ENCODE peak calls at places on chromosomes 11 and 22, in four cellular contexts. One of them, this sample, is unnamed.

GRCh38 chr22:47446821-47447810 is 684.7 kb downstream of the TBC1D22A start:
- DNase-seq in IMR-90: no peak
- DNase-seq in SK-N-MC: no peak
- DNase-seq in colonic mucosa: peak
- DNase-seq in this sample: peak

GRCh38 chr11:45159781-45160365 is 13.4 kb downstream of the PRDM11 start:
- DNase-seq in IMR-90: no peak
- DNase-seq in SK-N-MC: no peak
- DNase-seq in colonic mucosa: no peak
- DNase-seq in this sample: no peak

GRCh38 chr22:27630754-27631153 is 170.8 kb downstream of the MN1 start:
- DNase-seq in IMR-90: no peak
- DNase-seq in SK-N-MC: no peak
- DNase-seq in colonic mucosa: no peak
- DNase-seq in this sample: no peak

GRCh38 chr22:35257002-35257320 is 332 bp upstream of the HMGXB4 start:
- DNase-seq in IMR-90: no peak
- DNase-seq in SK-N-MC: no peak
- DNase-seq in colonic mucosa: no peak
- DNase-seq in this sample: no peak

GRCh38 chr11:84747871-84748270 is 879.3 kb downstream of the DLG2 start:
- DNase-seq in IMR-90: no peak
- DNase-seq in SK-N-MC: no peak
- DNase-seq in colonic mucosa: no peak
- DNase-seq in this sample: peak

GRCh38 chr22:20904008-20904979 is 12.9 kb upstream of the CRKL start:
- DNase-seq in IMR-90: peak
- DNase-seq in SK-N-MC: no peak
- DNase-seq in colonic mucosa: no peak
- DNase-seq in this sample: peak

GRCh38 chr11:8584511-8584910 is 9.5 kb downstream of the STK33 start:
- DNase-seq in IMR-90: no peak
- DNase-seq in SK-N-MC: no peak
- DNase-seq in colonic mucosa: no peak
- DNase-seq in this sample: no peak

GRCh38 chr11:120589376-120589775 is 77.8 kb downstream of the GRIK4 start:
- DNase-seq in IMR-90: no peak
- DNase-seq in SK-N-MC: no peak
- DNase-seq in colonic mucosa: no peak
- DNase-seq in this sample: peak

GRCh38 chr11:12811861-12812260 is 137.6 kb downstream of the TEAD1 start:
- DNase-seq in IMR-90: no peak
- DNase-seq in SK-N-MC: no peak
- DNase-seq in colonic mucosa: no peak
- DNase-seq in this sample: no peak

GRCh38 chr22:21771631-21771976 is 36.0 kb upstream of the YPEL1 start:
- DNase-seq in IMR-90: no peak
- DNase-seq in SK-N-MC: no peak
- DNase-seq in colonic mucosa: no peak
- DNase-seq in this sample: no peak

GRCh38 chr11:126114486-126115252 is 52.0 kb upstream of the CDON start:
- DNase-seq in IMR-90: peak
- DNase-seq in SK-N-MC: no peak
- DNase-seq in colonic mucosa: no peak
- DNase-seq in this sample: no peak

GRCh38 chr11:45017329-45017728 is 66.6 kb upstream of the TP53I11 start:
- DNase-seq in IMR-90: no peak
- DNase-seq in SK-N-MC: no peak
- DNase-seq in colonic mucosa: no peak
- DNase-seq in this sample: no peak

GRCh38 chr11:33655842-33656600 is 44.6 kb downstream of the C11orf91 start:
- DNase-seq in IMR-90: no peak
- DNase-seq in SK-N-MC: no peak
- DNase-seq in colonic mucosa: no peak
- DNase-seq in this sample: no peak

GRCh38 chr11:116379185-116379828 is 393.5 kb downstream of the BUD13 start:
- DNase-seq in IMR-90: peak
- DNase-seq in SK-N-MC: peak
- DNase-seq in colonic mucosa: peak
- DNase-seq in this sample: no peak

GRCh38 chr22:44394246-44395115 is 81.7 kb upstream of the SHISAL1 start:
- DNase-seq in IMR-90: no peak
- DNase-seq in SK-N-MC: no peak
- DNase-seq in colonic mucosa: no peak
- DNase-seq in this sample: peak

GRCh38 chr22:26168934-26169311 is 339 bp upstream of the SEZ6L start:
- DNase-seq in IMR-90: no peak
- DNase-seq in SK-N-MC: no peak
- DNase-seq in colonic mucosa: no peak
- DNase-seq in this sample: no peak

GRCh38 chr11:72144807-72145565 is 9.5 kb downstream of the FOLR3 start:
- DNase-seq in IMR-90: peak
- DNase-seq in SK-N-MC: no peak
- DNase-seq in colonic mucosa: no peak
- DNase-seq in this sample: no peak

GRCh38 chr11:2729841-2730240 is 30.0 kb upstream of the KCNQ1OT1 start:
- DNase-seq in IMR-90: no peak
- DNase-seq in SK-N-MC: no peak
- DNase-seq in colonic mucosa: no peak
- DNase-seq in this sample: no peak
- H3K9ac ChIP-seq in IMR-90: no peak
- H3K9ac ChIP-seq in SK-N-MC: no peak
- H3K9ac ChIP-seq in colonic mucosa: no peak
- H3K9ac ChIP-seq in this sample: no peak

GRCh38 chr22:37552560-37553163 is 7.6 kb upstream of the CDC42EP1 start:
- DNase-seq in IMR-90: peak
- DNase-seq in SK-N-MC: no peak
- DNase-seq in colonic mucosa: peak
- DNase-seq in this sample: peak
- H3K9ac ChIP-seq in IMR-90: peak
- H3K9ac ChIP-seq in SK-N-MC: no peak
- H3K9ac ChIP-seq in colonic mucosa: peak
- H3K9ac ChIP-seq in this sample: no peak

GRCh38 chr11:31542862-31543261 is 33.3 kb downstream of the ELP4 start:
- DNase-seq in IMR-90: no peak
- DNase-seq in SK-N-MC: no peak
- DNase-seq in colonic mucosa: no peak
- DNase-seq in this sample: no peak
- H3K9ac ChIP-seq in IMR-90: no peak
- H3K9ac ChIP-seq in SK-N-MC: no peak
- H3K9ac ChIP-seq in colonic mucosa: no peak
- H3K9ac ChIP-seq in this sample: no peak

GRCh38 chr11:128499613-128500213 is 87.6 kb downstream of the ETS1 start:
- DNase-seq in IMR-90: no peak
- DNase-seq in SK-N-MC: no peak
- DNase-seq in colonic mucosa: no peak
- DNase-seq in this sample: no peak
- H3K9ac ChIP-seq in IMR-90: peak
- H3K9ac ChIP-seq in SK-N-MC: no peak
- H3K9ac ChIP-seq in colonic mucosa: no peak
- H3K9ac ChIP-seq in this sample: no peak

GRCh38 chr22:23384451-23384850 is 195.6 kb downstream of the IGLL1 start:
- DNase-seq in IMR-90: no peak
- DNase-seq in SK-N-MC: no peak
- DNase-seq in colonic mucosa: no peak
- DNase-seq in this sample: peak
- H3K9ac ChIP-seq in IMR-90: no peak
- H3K9ac ChIP-seq in SK-N-MC: no peak
- H3K9ac ChIP-seq in colonic mucosa: no peak
- H3K9ac ChIP-seq in this sample: no peak